ENCODE peak calls at places on chromosomes 16 and 17, in seven cellular contexts. Z, D, E, V, A, P and T are unnamed samples.

GRCh38 chr16:14613991-14614390 is 16.1 kb downstream of the PARN start:
- DNase-seq in Z (no peak), D (no peak), E (no peak), V (no peak), A (no peak), P (no peak), T (no peak)

GRCh38 chr16:65015577-65015976 is 106.3 kb downstream of the CDH11 start:
- DNase-seq in Z (no peak), D (no peak), E (no peak), V (peak), A (no peak), P (no peak), T (no peak)

GRCh38 chr16:23206986-23207385 is 24.4 kb downstream of the SCNN1G start:
- DNase-seq in Z (no peak), D (no peak), E (no peak), V (no peak), A (no peak), P (no peak), T (no peak)

GRCh38 chr16:72896719-72897118 is 151.2 kb downstream of the ZFHX3 start:
- DNase-seq in Z (no peak), D (no peak), E (no peak), V (no peak), A (no peak), P (no peak), T (no peak)

GRCh38 chr16:68377667-68378420 is 67.0 kb downstream of the PRMT7 start:
- DNase-seq in Z (no peak), D (no peak), E (no peak), V (no peak), A (no peak), P (no peak), T (no peak)

GRCh38 chr16:49608801-49609200 is 235.2 kb downstream of the C16orf78 start:
- DNase-seq in Z (no peak), D (no peak), E (no peak), V (peak), A (no peak), P (no peak), T (no peak)

GRCh38 chr16:17354121-17354750 is 116.5 kb downstream of the XYLT1 start:
- DNase-seq in Z (no peak), D (no peak), E (no peak), V (no peak), A (no peak), P (no peak), T (peak)

GRCh38 chr17:73194514-73195222 is 1.8 kb downstream of the COG1 start:
- DNase-seq in Z (no peak), D (no peak), E (no peak), V (no peak), A (no peak), P (no peak), T (no peak)

GRCh38 chr16:64206877-64207276 is 915.0 kb downstream of the CDH11 start:
- DNase-seq in Z (no peak), D (no peak), E (no peak), V (no peak), A (no peak), P (no peak), T (no peak)

GRCh38 chr17:28958820-28959455 is 7.6 kb upstream of the PHF12 start:
- DNase-seq in Z (no peak), D (no peak), E (no peak), V (no peak), A (no peak), P (no peak), T (no peak)

GRCh38 chr17:74442670-74443515 is 11.0 kb downstream of the GPRC5C start:
- DNase-seq in Z (no peak), D (peak), E (peak), V (peak), A (no peak), P (no peak), T (peak)

GRCh38 chr16:57620316-57621231 is 7.9 kb upstream of the ADGRG1 start:
- DNase-seq in Z (no peak), D (no peak), E (no peak), V (peak), A (no peak), P (no peak), T (peak)

GRCh38 chr17:40551091-40551873 is 14.0 kb downstream of the CCR7 start:
- DNase-seq in Z (peak), D (peak), E (no peak), V (no peak), A (no peak), P (no peak), T (peak)

GRCh38 chr17:42365136-42365535 is 23.1 kb downstream of the STAT3 start:
- DNase-seq in Z (no peak), D (no peak), E (no peak), V (no peak), A (no peak), P (no peak), T (no peak)

GRCh38 chr17:19306160-19307111 is 56.1 kb downstream of the B9D1 start:
- DNase-seq in Z (peak), D (no peak), E (no peak), V (no peak), A (no peak), P (no peak), T (no peak)

GRCh38 chr17:18033442-18034099 is 5.4 kb downstream of the ATPAF2 start:
- DNase-seq in Z (peak), D (no peak), E (no peak), V (peak), A (peak), P (no peak), T (no peak)

GRCh38 chr16:87924937-87925670 is 11.2 kb downstream of the CA5A start:
- DNase-seq in Z (no peak), D (no peak), E (no peak), V (no peak), A (no peak), P (no peak), T (peak)

GRCh38 chr17:44940768-44941167 is 6.8 kb downstream of the KIF18B start:
- DNase-seq in Z (no peak), D (no peak), E (no peak), V (no peak), A (no peak), P (no peak), T (no peak)

GRCh38 chr16:63745456-63745855 is 1376.4 kb downstream of the CDH11 start:
- DNase-seq in Z (no peak), D (no peak), E (no peak), V (no peak), A (no peak), P (no peak), T (no peak)

GRCh38 chr17:71251276-71251675 is 869.5 kb upstream of the SOX9 start:
- DNase-seq in Z (no peak), D (no peak), E (no peak), V (no peak), A (no peak), P (no peak), T (no peak)

GRCh38 chr16:4263504-4264436 is 9.1 kb downstream of the TFAP4 start:
- DNase-seq in Z (no peak), D (peak), E (no peak), V (peak), A (no peak), P (no peak), T (peak)

GRCh38 chr16:3971261-3971660 is 90.7 kb upstream of the CREBBP start:
- DNase-seq in Z (no peak), D (no peak), E (no peak), V (no peak), A (no peak), P (no peak), T (no peak)

GRCh38 chr16:10312784-10313724 is 72.8 kb upstream of the ATF7IP2 start:
- DNase-seq in Z (no peak), D (no peak), E (no peak), V (no peak), A (no peak), P (no peak), T (no peak)